ENCODE peak calls at places on chromosomes 7 and 10, in eight cellular contexts. D, K, S, Q, O, X, C and N are unnamed samples.

GRCh38 chr7:131231381-131232220 is 96.1 kb upstream of the MKLN1 start:
- DNase-seq in D (peak; percentile 50), K (no peak), S (no peak), Q (no peak), O (no peak), X (no peak), C (peak; percentile 33), N (no peak)

GRCh38 chr10:106780593-106781088 is 383.9 kb downstream of the SORCS1 start:
- DNase-seq in D (no peak), K (no peak), S (no peak), Q (no peak), O (no peak), X (no peak), C (no peak), N (no peak)

GRCh38 chr7:152120210-152120609 is 94.7 kb downstream of the GALNT11 start:
- DNase-seq in D (no peak), K (no peak), S (no peak), Q (no peak), O (no peak), X (no peak), C (no peak), N (no peak)

GRCh38 chr10:27783660-27784059 is 38.0 kb upstream of the MKX start:
- DNase-seq in D (no peak), K (peak; percentile 1), S (no peak), Q (peak; percentile 61), O (no peak), X (peak; percentile 21), C (peak; percentile 32), N (peak; percentile 52)

GRCh38 chr10:7354330-7355047 is 56.3 kb downstream of the SFMBT2 start:
- DNase-seq in D (no peak), K (no peak), S (no peak), Q (no peak), O (no peak), X (no peak), C (no peak), N (no peak)

GRCh38 chr10:127196955-127197432 is 603 bp upstream of the INSYN2A start:
- DNase-seq in D (no peak), K (no peak), S (no peak), Q (no peak), O (no peak), X (no peak), C (peak; percentile 56), N (no peak)

GRCh38 chr10:30434273-30435067 is 486 bp downstream of the MAP3K8 start:
- DNase-seq in D (peak; percentile 90), K (peak; percentile 48), S (peak; percentile 23), Q (peak; percentile 87), O (no peak), X (peak; percentile 73), C (peak; percentile 60), N (no peak)

GRCh38 chr7:15525652-15526263 is 36.1 kb downstream of the AGMO start:
- DNase-seq in D (no peak), K (no peak), S (no peak), Q (no peak), O (no peak), X (no peak), C (no peak), N (no peak)

GRCh38 chr7:12942599-12942998 is 255.2 kb downstream of the ARL4A start:
- DNase-seq in D (no peak), K (no peak), S (no peak), Q (no peak), O (no peak), X (no peak), C (no peak), N (no peak)

GRCh38 chr7:101618916-101619315 is 10.2 kb downstream of the MYL10 start:
- DNase-seq in D (no peak), K (no peak), S (no peak), Q (no peak), O (no peak), X (no peak), C (peak; percentile 61), N (peak; percentile 76)

GRCh38 chr7:3922175-3922635 is 621.2 kb downstream of the SDK1 start:
- DNase-seq in D (peak; percentile 28), K (no peak), S (peak; percentile 23), Q (peak; percentile 86), O (peak; percentile 83), X (peak; percentile 44), C (peak; percentile 97), N (peak; percentile 24)

GRCh38 chr10:51607436-51607835 is 92.0 kb downstream of the CSTF2T start:
- DNase-seq in D (no peak), K (no peak), S (no peak), Q (no peak), O (no peak), X (peak; percentile 35), C (no peak), N (no peak)

GRCh38 chr7:39952791-39953190 is 2.7 kb downstream of the CDK13 start:
- DNase-seq in D (no peak), K (no peak), S (no peak), Q (no peak), O (no peak), X (no peak), C (no peak), N (no peak)

GRCh38 chr10:74755273-74755672 is 71.1 kb upstream of the KAT6B start:
- DNase-seq in D (no peak), K (no peak), S (no peak), Q (no peak), O (no peak), X (no peak), C (no peak), N (no peak)

GRCh38 chr10:31390804-31391203 is 71.8 kb downstream of the ZEB1 start:
- DNase-seq in D (no peak), K (no peak), S (no peak), Q (no peak), O (no peak), X (no peak), C (no peak), N (no peak)

GRCh38 chr10:49844775-49845561 is 82.8 kb upstream of the OGDHL start:
- DNase-seq in D (peak; percentile 29), K (no peak), S (no peak), Q (no peak), O (no peak), X (no peak), C (no peak), N (peak; percentile 15)

GRCh38 chr10:31646519-31646918 is 282.1 kb downstream of the ARHGAP12 start:
- DNase-seq in D (no peak), K (no peak), S (no peak), Q (no peak), O (no peak), X (no peak), C (no peak), N (no peak)